ENCODE peak calls at places on chromosomes 13 and 19, in eight cellular contexts. One of them, this sample, is unnamed.

GRCh38 chr19:6378036-6378435 is 2.3 kb upstream of the PSPN start:
- DNase-seq in left ventricle myocardium inferior: no peak
- DNase-seq in bronchial epithelial cell: no peak
- DNase-seq in HepG2: no peak
- DNase-seq in GM13977: no peak
- DNase-seq in activated CD4-positive, alpha-beta T cell treated with anti-CD3 and anti-CD28 coated beads, Interleukin-2, amount 50 U/mL, for 1 hour: no peak
- DNase-seq in nucleus accumbens: no peak
- DNase-seq in activated CD8-positive, alpha-beta T cell treated with anti-CD3 and anti-CD28 coated beads for 36 hours: no peak
- DNase-seq in this sample: no peak

GRCh38 chr19:41353466-41354342 is at the start of gene TGFB1:
- DNase-seq in left ventricle myocardium inferior: peak; percentile 89
- DNase-seq in bronchial epithelial cell: peak; percentile 55
- DNase-seq in HepG2: peak; percentile 70
- DNase-seq in GM13977: peak; percentile 98
- DNase-seq in activated CD4-positive, alpha-beta T cell treated with anti-CD3 and anti-CD28 coated beads, Interleukin-2, amount 50 U/mL, for 1 hour: peak; percentile 95
- DNase-seq in nucleus accumbens: peak; percentile 31
- DNase-seq in activated CD8-positive, alpha-beta T cell treated with anti-CD3 and anti-CD28 coated beads for 36 hours: peak; percentile 94
- DNase-seq in this sample: peak; percentile 61

GRCh38 chr13:73481877-73482445 is 423.2 kb downstream of the KLF5 start:
- DNase-seq in left ventricle myocardium inferior: no peak
- DNase-seq in bronchial epithelial cell: no peak
- DNase-seq in HepG2: no peak
- DNase-seq in GM13977: no peak
- DNase-seq in activated CD4-positive, alpha-beta T cell treated with anti-CD3 and anti-CD28 coated beads, Interleukin-2, amount 50 U/mL, for 1 hour: no peak
- DNase-seq in nucleus accumbens: no peak
- DNase-seq in activated CD8-positive, alpha-beta T cell treated with anti-CD3 and anti-CD28 coated beads for 36 hours: no peak
- DNase-seq in this sample: no peak

GRCh38 chr19:45505151-45505995 is 1.9 kb upstream of the VASP start:
- DNase-seq in left ventricle myocardium inferior: no peak
- DNase-seq in bronchial epithelial cell: no peak
- DNase-seq in HepG2: no peak
- DNase-seq in GM13977: no peak
- DNase-seq in activated CD4-positive, alpha-beta T cell treated with anti-CD3 and anti-CD28 coated beads, Interleukin-2, amount 50 U/mL, for 1 hour: no peak
- DNase-seq in nucleus accumbens: no peak
- DNase-seq in activated CD8-positive, alpha-beta T cell treated with anti-CD3 and anti-CD28 coated beads for 36 hours: no peak
- DNase-seq in this sample: no peak

GRCh38 chr19:54133957-54134590 is 3.5 kb upstream of the CNOT3 start:
- DNase-seq in left ventricle myocardium inferior: no peak
- DNase-seq in bronchial epithelial cell: no peak
- DNase-seq in HepG2: no peak
- DNase-seq in GM13977: no peak
- DNase-seq in activated CD4-positive, alpha-beta T cell treated with anti-CD3 and anti-CD28 coated beads, Interleukin-2, amount 50 U/mL, for 1 hour: no peak
- DNase-seq in nucleus accumbens: no peak
- DNase-seq in activated CD8-positive, alpha-beta T cell treated with anti-CD3 and anti-CD28 coated beads for 36 hours: no peak
- DNase-seq in this sample: no peak

GRCh38 chr13:112990783-112991182 is 21.8 kb downstream of the MCF2L start:
- DNase-seq in left ventricle myocardium inferior: no peak
- DNase-seq in bronchial epithelial cell: no peak
- DNase-seq in HepG2: no peak
- DNase-seq in GM13977: no peak
- DNase-seq in activated CD4-positive, alpha-beta T cell treated with anti-CD3 and anti-CD28 coated beads, Interleukin-2, amount 50 U/mL, for 1 hour: no peak
- DNase-seq in nucleus accumbens: no peak
- DNase-seq in activated CD8-positive, alpha-beta T cell treated with anti-CD3 and anti-CD28 coated beads for 36 hours: no peak
- DNase-seq in this sample: no peak

GRCh38 chr19:409006-409514 is at the start of gene C2CD4C:
- DNase-seq in left ventricle myocardium inferior: no peak
- DNase-seq in bronchial epithelial cell: no peak
- DNase-seq in HepG2: no peak
- DNase-seq in GM13977: peak; percentile 50
- DNase-seq in activated CD4-positive, alpha-beta T cell treated with anti-CD3 and anti-CD28 coated beads, Interleukin-2, amount 50 U/mL, for 1 hour: peak; percentile 11
- DNase-seq in nucleus accumbens: no peak
- DNase-seq in activated CD8-positive, alpha-beta T cell treated with anti-CD3 and anti-CD28 coated beads for 36 hours: peak; percentile 36
- DNase-seq in this sample: no peak

GRCh38 chr13:19605161-19605955 is 28.1 kb upstream of the MPHOSPH8 start:
- DNase-seq in left ventricle myocardium inferior: no peak
- DNase-seq in bronchial epithelial cell: peak; percentile 79
- DNase-seq in HepG2: no peak
- DNase-seq in GM13977: no peak
- DNase-seq in activated CD4-positive, alpha-beta T cell treated with anti-CD3 and anti-CD28 coated beads, Interleukin-2, amount 50 U/mL, for 1 hour: no peak
- DNase-seq in nucleus accumbens: no peak
- DNase-seq in activated CD8-positive, alpha-beta T cell treated with anti-CD3 and anti-CD28 coated beads for 36 hours: no peak
- DNase-seq in this sample: no peak

GRCh38 chr19:47598407-47599349 is 10.3 kb upstream of the BICRA start:
- DNase-seq in left ventricle myocardium inferior: no peak
- DNase-seq in bronchial epithelial cell: peak; percentile 92
- DNase-seq in HepG2: peak; percentile 33
- DNase-seq in GM13977: no peak
- DNase-seq in activated CD4-positive, alpha-beta T cell treated with anti-CD3 and anti-CD28 coated beads, Interleukin-2, amount 50 U/mL, for 1 hour: no peak
- DNase-seq in nucleus accumbens: no peak
- DNase-seq in activated CD8-positive, alpha-beta T cell treated with anti-CD3 and anti-CD28 coated beads for 36 hours: no peak
- DNase-seq in this sample: peak; percentile 36

GRCh38 chr19:46607441-46607841 is 6.3 kb downstream of the CALM3 start:
- DNase-seq in left ventricle myocardium inferior: no peak
- DNase-seq in bronchial epithelial cell: no peak
- DNase-seq in HepG2: no peak
- DNase-seq in GM13977: no peak
- DNase-seq in activated CD4-positive, alpha-beta T cell treated with anti-CD3 and anti-CD28 coated beads, Interleukin-2, amount 50 U/mL, for 1 hour: no peak
- DNase-seq in nucleus accumbens: no peak
- DNase-seq in activated CD8-positive, alpha-beta T cell treated with anti-CD3 and anti-CD28 coated beads for 36 hours: no peak
- DNase-seq in this sample: peak; percentile 74

GRCh38 chr13:80048802-80049201 is 292.1 kb downstream of the SPRY2 start:
- DNase-seq in left ventricle myocardium inferior: peak; percentile 80
- DNase-seq in bronchial epithelial cell: peak; percentile 93
- DNase-seq in HepG2: no peak
- DNase-seq in GM13977: peak; percentile 29
- DNase-seq in activated CD4-positive, alpha-beta T cell treated with anti-CD3 and anti-CD28 coated beads, Interleukin-2, amount 50 U/mL, for 1 hour: peak; percentile 1
- DNase-seq in nucleus accumbens: peak; percentile 52
- DNase-seq in activated CD8-positive, alpha-beta T cell treated with anti-CD3 and anti-CD28 coated beads for 36 hours: peak; percentile 88
- DNase-seq in this sample: peak; percentile 88

GRCh38 chr13:32846556-32846955 is 169.7 kb upstream of the KL start:
- DNase-seq in left ventricle myocardium inferior: no peak
- DNase-seq in bronchial epithelial cell: no peak
- DNase-seq in HepG2: no peak
- DNase-seq in GM13977: no peak
- DNase-seq in activated CD4-positive, alpha-beta T cell treated with anti-CD3 and anti-CD28 coated beads, Interleukin-2, amount 50 U/mL, for 1 hour: no peak
- DNase-seq in nucleus accumbens: no peak
- DNase-seq in activated CD8-positive, alpha-beta T cell treated with anti-CD3 and anti-CD28 coated beads for 36 hours: no peak
- DNase-seq in this sample: no peak

GRCh38 chr19:47227347-47228167 is 3.4 kb downstream of the BBC3 start:
- DNase-seq in left ventricle myocardium inferior: peak; percentile 93
- DNase-seq in bronchial epithelial cell: peak; percentile 63
- DNase-seq in HepG2: peak; percentile 88
- DNase-seq in GM13977: peak; percentile 89
- DNase-seq in activated CD4-positive, alpha-beta T cell treated with anti-CD3 and anti-CD28 coated beads, Interleukin-2, amount 50 U/mL, for 1 hour: no peak
- DNase-seq in nucleus accumbens: peak; percentile 7
- DNase-seq in activated CD8-positive, alpha-beta T cell treated with anti-CD3 and anti-CD28 coated beads for 36 hours: peak; percentile 87
- DNase-seq in this sample: peak; percentile 55

GRCh38 chr13:109789262-109789661 is 2.9 kb upstream of the IRS2 start:
- DNase-seq in left ventricle myocardium inferior: no peak
- DNase-seq in bronchial epithelial cell: no peak
- DNase-seq in HepG2: no peak
- DNase-seq in GM13977: no peak
- DNase-seq in activated CD4-positive, alpha-beta T cell treated with anti-CD3 and anti-CD28 coated beads, Interleukin-2, amount 50 U/mL, for 1 hour: no peak
- DNase-seq in nucleus accumbens: no peak
- DNase-seq in activated CD8-positive, alpha-beta T cell treated with anti-CD3 and anti-CD28 coated beads for 36 hours: no peak
- DNase-seq in this sample: peak; percentile 46

GRCh38 chr19:9934132-9934950 is 2.0 kb downstream of the OLFM2 start:
- DNase-seq in left ventricle myocardium inferior: peak; percentile 68
- DNase-seq in bronchial epithelial cell: peak; percentile 58
- DNase-seq in HepG2: peak; percentile 40
- DNase-seq in GM13977: peak; percentile 91
- DNase-seq in activated CD4-positive, alpha-beta T cell treated with anti-CD3 and anti-CD28 coated beads, Interleukin-2, amount 50 U/mL, for 1 hour: peak; percentile 84
- DNase-seq in nucleus accumbens: peak; percentile 69
- DNase-seq in activated CD8-positive, alpha-beta T cell treated with anti-CD3 and anti-CD28 coated beads for 36 hours: peak; percentile 93
- DNase-seq in this sample: peak; percentile 80

GRCh38 chr19:778910-779653 is 18.2 kb upstream of the PTBP1 start:
- DNase-seq in left ventricle myocardium inferior: no peak
- DNase-seq in bronchial epithelial cell: peak; percentile 96
- DNase-seq in HepG2: peak; percentile 81
- DNase-seq in GM13977: no peak
- DNase-seq in activated CD4-positive, alpha-beta T cell treated with anti-CD3 and anti-CD28 coated beads, Interleukin-2, amount 50 U/mL, for 1 hour: no peak
- DNase-seq in nucleus accumbens: no peak
- DNase-seq in activated CD8-positive, alpha-beta T cell treated with anti-CD3 and anti-CD28 coated beads for 36 hours: no peak
- DNase-seq in this sample: no peak

GRCh38 chr13:85508683-85509329 is 290.4 kb downstream of the SLITRK6 start:
- DNase-seq in left ventricle myocardium inferior: no peak
- DNase-seq in bronchial epithelial cell: peak; percentile 37
- DNase-seq in HepG2: no peak
- DNase-seq in GM13977: no peak
- DNase-seq in activated CD4-positive, alpha-beta T cell treated with anti-CD3 and anti-CD28 coated beads, Interleukin-2, amount 50 U/mL, for 1 hour: no peak
- DNase-seq in nucleus accumbens: no peak
- DNase-seq in activated CD8-positive, alpha-beta T cell treated with anti-CD3 and anti-CD28 coated beads for 36 hours: no peak
- DNase-seq in this sample: no peak

GRCh38 chr13:105410602-105411001 is 1124.9 kb downstream of the EFNB2 start:
- DNase-seq in left ventricle myocardium inferior: peak; percentile 47
- DNase-seq in bronchial epithelial cell: peak; percentile 8
- DNase-seq in HepG2: peak; percentile 7
- DNase-seq in GM13977: no peak
- DNase-seq in activated CD4-positive, alpha-beta T cell treated with anti-CD3 and anti-CD28 coated beads, Interleukin-2, amount 50 U/mL, for 1 hour: peak; percentile 2
- DNase-seq in nucleus accumbens: peak; percentile 34
- DNase-seq in activated CD8-positive, alpha-beta T cell treated with anti-CD3 and anti-CD28 coated beads for 36 hours: peak; percentile 48
- DNase-seq in this sample: peak; percentile 72

GRCh38 chr19:29941828-29942403 is at the start of gene URI1:
- DNase-seq in left ventricle myocardium inferior: peak; percentile 92
- DNase-seq in bronchial epithelial cell: peak; percentile 50
- DNase-seq in HepG2: peak; percentile 67
- DNase-seq in GM13977: peak; percentile 96
- DNase-seq in activated CD4-positive, alpha-beta T cell treated with anti-CD3 and anti-CD28 coated beads, Interleukin-2, amount 50 U/mL, for 1 hour: peak; percentile 94
- DNase-seq in nucleus accumbens: peak; percentile 87
- DNase-seq in activated CD8-positive, alpha-beta T cell treated with anti-CD3 and anti-CD28 coated beads for 36 hours: peak; percentile 93
- DNase-seq in this sample: peak; percentile 81

GRCh38 chr19:16654151-16654550 is 5.8 kb downstream of the SMIM7 start:
- DNase-seq in left ventricle myocardium inferior: no peak
- DNase-seq in bronchial epithelial cell: no peak
- DNase-seq in HepG2: peak; percentile 35
- DNase-seq in GM13977: no peak
- DNase-seq in activated CD4-positive, alpha-beta T cell treated with anti-CD3 and anti-CD28 coated beads, Interleukin-2, amount 50 U/mL, for 1 hour: no peak
- DNase-seq in nucleus accumbens: no peak
- DNase-seq in activated CD8-positive, alpha-beta T cell treated with anti-CD3 and anti-CD28 coated beads for 36 hours: no peak
- DNase-seq in this sample: no peak

GRCh38 chr19:40614595-40615411 is 13.6 kb downstream of the LTBP4 start:
- DNase-seq in left ventricle myocardium inferior: peak; percentile 87
- DNase-seq in bronchial epithelial cell: peak; percentile 98
- DNase-seq in HepG2: no peak
- DNase-seq in GM13977: peak; percentile 73
- DNase-seq in activated CD4-positive, alpha-beta T cell treated with anti-CD3 and anti-CD28 coated beads, Interleukin-2, amount 50 U/mL, for 1 hour: peak; percentile 88
- DNase-seq in nucleus accumbens: no peak
- DNase-seq in activated CD8-positive, alpha-beta T cell treated with anti-CD3 and anti-CD28 coated beads for 36 hours: peak; percentile 98
- DNase-seq in this sample: no peak

GRCh38 chr19:3977242-3978143 is 6.6 kb upstream of the DAPK3 start:
- DNase-seq in left ventricle myocardium inferior: no peak
- DNase-seq in bronchial epithelial cell: no peak
- DNase-seq in HepG2: no peak
- DNase-seq in GM13977: no peak
- DNase-seq in activated CD4-positive, alpha-beta T cell treated with anti-CD3 and anti-CD28 coated beads, Interleukin-2, amount 50 U/mL, for 1 hour: no peak
- DNase-seq in nucleus accumbens: no peak
- DNase-seq in activated CD8-positive, alpha-beta T cell treated with anti-CD3 and anti-CD28 coated beads for 36 hours: no peak
- DNase-seq in this sample: no peak

GRCh38 chr19:33344210-33344609 is 29.3 kb upstream of the CEBPG start:
- DNase-seq in left ventricle myocardium inferior: no peak
- DNase-seq in bronchial epithelial cell: no peak
- DNase-seq in HepG2: no peak
- DNase-seq in GM13977: no peak
- DNase-seq in activated CD4-positive, alpha-beta T cell treated with anti-CD3 and anti-CD28 coated beads, Interleukin-2, amount 50 U/mL, for 1 hour: no peak
- DNase-seq in nucleus accumbens: no peak
- DNase-seq in activated CD8-positive, alpha-beta T cell treated with anti-CD3 and anti-CD28 coated beads for 36 hours: no peak
- DNase-seq in this sample: no peak

GRCh38 chr19:29714371-29714952 is 599 bp downstream of the C19orf12 start:
- DNase-seq in left ventricle myocardium inferior: no peak
- DNase-seq in bronchial epithelial cell: peak; percentile 7
- DNase-seq in HepG2: no peak
- DNase-seq in GM13977: peak; percentile 42
- DNase-seq in activated CD4-positive, alpha-beta T cell treated with anti-CD3 and anti-CD28 coated beads, Interleukin-2, amount 50 U/mL, for 1 hour: peak; percentile 48
- DNase-seq in nucleus accumbens: peak; percentile 47
- DNase-seq in activated CD8-positive, alpha-beta T cell treated with anti-CD3 and anti-CD28 coated beads for 36 hours: peak; percentile 57
- DNase-seq in this sample: no peak

GRCh38 chr13:36888645-36889044 is 31.4 kb downstream of the SMAD9 start:
- DNase-seq in left ventricle myocardium inferior: no peak
- DNase-seq in bronchial epithelial cell: no peak
- DNase-seq in HepG2: no peak
- DNase-seq in GM13977: no peak
- DNase-seq in activated CD4-positive, alpha-beta T cell treated with anti-CD3 and anti-CD28 coated beads, Interleukin-2, amount 50 U/mL, for 1 hour: no peak
- DNase-seq in nucleus accumbens: no peak
- DNase-seq in activated CD8-positive, alpha-beta T cell treated with anti-CD3 and anti-CD28 coated beads for 36 hours: no peak
- DNase-seq in this sample: no peak

GRCh38 chr19:29375429-29376093 is 150.2 kb upstream of the VSTM2B start:
- DNase-seq in left ventricle myocardium inferior: no peak
- DNase-seq in bronchial epithelial cell: no peak
- DNase-seq in HepG2: no peak
- DNase-seq in GM13977: no peak
- DNase-seq in activated CD4-positive, alpha-beta T cell treated with anti-CD3 and anti-CD28 coated beads, Interleukin-2, amount 50 U/mL, for 1 hour: no peak
- DNase-seq in nucleus accumbens: no peak
- DNase-seq in activated CD8-positive, alpha-beta T cell treated with anti-CD3 and anti-CD28 coated beads for 36 hours: no peak
- DNase-seq in this sample: peak; percentile 5

GRCh38 chr13:92187378-92187989 is 789.1 kb downstream of the GPC5 start:
- DNase-seq in left ventricle myocardium inferior: no peak
- DNase-seq in bronchial epithelial cell: peak; percentile 32
- DNase-seq in HepG2: peak; percentile 24
- DNase-seq in GM13977: peak; percentile 44
- DNase-seq in activated CD4-positive, alpha-beta T cell treated with anti-CD3 and anti-CD28 coated beads, Interleukin-2, amount 50 U/mL, for 1 hour: no peak
- DNase-seq in nucleus accumbens: no peak
- DNase-seq in activated CD8-positive, alpha-beta T cell treated with anti-CD3 and anti-CD28 coated beads for 36 hours: peak; percentile 15
- DNase-seq in this sample: peak; percentile 42

This sample was measured in pons.